ENCODE peak calls at places on chromosomes 11 and 22, in ten cellular contexts. J is right atrium auricular region; W is fibroblast of lung; O is endothelial cell of umbilical vein; P is dorsolateral prefrontal cortex; S is heart right ventricle; R is CD8-positive, alpha-beta T cell; N is AG10803; Z is colonic mucosa; K is fibroblast of pulmonary artery. T is an unnamed sample.

GRCh38 chr11:78370406-78371172 is 47.0 kb downstream of the GAB2 start:
- DNase-seq in S (no peak), N (peak; percentile 26), K (peak; percentile 25), W (no peak), J (peak; percentile 76), Z (no peak), P (no peak), O (peak; percentile 58), R (no peak), T (peak; percentile 36)

GRCh38 chr22:40908895-40909294 is 42.3 kb upstream of the RBX1 start:
- DNase-seq in O (no peak), Z (no peak), P (no peak), W (no peak), K (no peak), R (no peak), S (no peak), J (no peak), N (no peak), T (no peak)

GRCh38 chr22:40477683-40478348 is 107.4 kb downstream of the SGSM3 start:
- DNase-seq in R (no peak), O (no peak), K (no peak), J (no peak), N (no peak), W (peak; percentile 20), S (no peak), Z (no peak), P (no peak), T (no peak)

GRCh38 chr22:29030618-29031235 is 30.9 kb downstream of the C22orf31 start:
- DNase-seq in J (peak; percentile 72), P (no peak), W (peak; percentile 94), Z (peak; percentile 90), K (peak; percentile 81), N (peak; percentile 59), R (no peak), O (peak; percentile 82), S (peak; percentile 71), T (peak; percentile 88)

GRCh38 chr11:132973686-132974085 is 558.6 kb downstream of the OPCML start:
- DNase-seq in O (no peak), J (no peak), W (no peak), R (no peak), K (no peak), Z (no peak), N (no peak), P (no peak), S (no peak), T (no peak)

GRCh38 chr11:133553885-133554586 is 21.7 kb upstream of the OPCML start:
- DNase-seq in S (no peak), K (no peak), W (no peak), N (no peak), Z (no peak), P (no peak), R (no peak), J (peak; percentile 60), O (no peak), T (no peak)

GRCh38 chr22:17985606-17986005 is 38.8 kb downstream of the MICAL3 start:
- DNase-seq in Z (no peak), P (no peak), S (no peak), O (no peak), R (no peak), K (no peak), J (no peak), N (no peak), W (no peak), T (no peak)

GRCh38 chr11:124745835-124746620 is 6.0 kb downstream of the VSIG2 start:
- DNase-seq in W (no peak), K (no peak), N (no peak), Z (peak; percentile 87), P (no peak), S (no peak), R (peak; percentile 34), O (no peak), J (no peak), T (no peak)

GRCh38 chr11:33801821-33802413 is 27.6 kb upstream of the FBXO3 start:
- DNase-seq in S (no peak), N (no peak), P (no peak), O (no peak), R (no peak), K (no peak), Z (no peak), J (no peak), W (peak; percentile 7), T (peak; percentile 11)

GRCh38 chr11:61163714-61164609 is 2.7 kb upstream of the VPS37C start:
- DNase-seq in Z (no peak), P (no peak), K (no peak), N (no peak), R (no peak), W (no peak), J (no peak), S (no peak), O (no peak), T (no peak)

GRCh38 chr11:61162092-61162935 is 1.1 kb upstream of the VPS37C start:
- DNase-seq in P (peak; percentile 53), W (peak; percentile 41), O (peak; percentile 32), Z (no peak), K (peak; percentile 40), S (no peak), N (no peak), J (no peak), R (no peak), T (peak; percentile 50)

GRCh38 chr11:61160487-61161189 is 588 bp downstream of the VPS37C start:
- DNase-seq in O (peak; percentile 72), P (peak; percentile 31), Z (no peak), W (peak; percentile 21), N (no peak), S (no peak), K (peak; percentile 14), R (no peak), J (no peak), T (peak; percentile 11)

GRCh38 chr11:61158691-61159381 is 2.4 kb downstream of the VPS37C start:
- DNase-seq in K (peak; percentile 87), J (no peak), O (peak; percentile 75), P (no peak), S (no peak), W (peak; percentile 77), Z (peak; percentile 57), R (no peak), N (peak; percentile 76), T (peak; percentile 82)

DNA sequence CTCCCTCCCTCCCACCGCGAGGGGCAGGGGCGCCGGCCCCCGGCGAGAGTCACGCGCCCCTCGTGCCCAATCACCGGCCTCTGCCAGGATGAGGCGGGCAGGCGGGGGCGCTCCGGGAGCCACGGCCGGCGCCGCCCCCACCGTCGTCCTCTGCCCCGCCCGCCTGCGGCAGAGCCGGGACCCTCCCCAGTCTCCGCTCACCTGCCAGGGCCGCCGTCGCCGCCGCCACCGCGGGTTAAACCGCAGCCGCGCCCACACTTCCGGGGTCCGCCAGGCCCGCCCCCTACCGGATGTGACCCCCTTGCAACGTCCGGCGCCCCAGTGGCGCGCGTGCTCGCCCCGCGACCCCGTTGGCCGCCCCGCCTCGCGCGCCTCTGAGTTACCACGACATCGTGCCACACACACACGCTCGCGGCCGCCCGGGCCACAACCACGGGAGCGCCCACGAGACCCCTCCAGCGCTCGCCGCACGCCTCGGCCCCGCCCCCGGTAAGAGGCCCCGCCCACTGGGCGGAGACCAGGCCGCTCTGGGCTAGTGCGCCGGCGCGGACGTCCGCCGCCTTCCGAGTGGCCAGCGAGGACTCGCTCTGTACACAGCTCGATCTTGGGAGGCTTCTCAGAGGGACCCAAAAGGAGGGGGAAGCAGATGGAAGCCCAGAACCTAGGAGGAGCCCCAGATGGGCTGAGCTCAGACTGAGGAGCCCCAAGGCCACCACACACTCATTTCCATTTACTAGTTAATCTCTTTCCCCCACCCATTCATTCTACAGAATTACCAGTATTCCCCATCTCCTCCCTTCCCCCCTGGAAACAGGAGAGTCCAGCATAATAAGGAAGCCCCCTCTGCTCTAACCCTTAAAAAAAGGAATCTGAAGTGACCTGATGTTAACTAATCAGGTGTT is at the start of gene VPS37C:
- DNase-seq in W (peak; percentile 81), N (peak; percentile 83), P (peak; percentile 80), O (peak; percentile 85), R (peak; percentile 88), Z (peak; percentile 93), J (peak; percentile 89), K (peak; percentile 89), S (peak; percentile 92), T (peak; percentile 89)
- TF ChIP-seq CTCF in W (no peak), N (no peak), P (peak; percentile 48), O (no peak), R (no peak), Z (no peak), J (peak; percentile 19), K (no peak), S (peak; percentile 47), T (no peak)

DNA sequence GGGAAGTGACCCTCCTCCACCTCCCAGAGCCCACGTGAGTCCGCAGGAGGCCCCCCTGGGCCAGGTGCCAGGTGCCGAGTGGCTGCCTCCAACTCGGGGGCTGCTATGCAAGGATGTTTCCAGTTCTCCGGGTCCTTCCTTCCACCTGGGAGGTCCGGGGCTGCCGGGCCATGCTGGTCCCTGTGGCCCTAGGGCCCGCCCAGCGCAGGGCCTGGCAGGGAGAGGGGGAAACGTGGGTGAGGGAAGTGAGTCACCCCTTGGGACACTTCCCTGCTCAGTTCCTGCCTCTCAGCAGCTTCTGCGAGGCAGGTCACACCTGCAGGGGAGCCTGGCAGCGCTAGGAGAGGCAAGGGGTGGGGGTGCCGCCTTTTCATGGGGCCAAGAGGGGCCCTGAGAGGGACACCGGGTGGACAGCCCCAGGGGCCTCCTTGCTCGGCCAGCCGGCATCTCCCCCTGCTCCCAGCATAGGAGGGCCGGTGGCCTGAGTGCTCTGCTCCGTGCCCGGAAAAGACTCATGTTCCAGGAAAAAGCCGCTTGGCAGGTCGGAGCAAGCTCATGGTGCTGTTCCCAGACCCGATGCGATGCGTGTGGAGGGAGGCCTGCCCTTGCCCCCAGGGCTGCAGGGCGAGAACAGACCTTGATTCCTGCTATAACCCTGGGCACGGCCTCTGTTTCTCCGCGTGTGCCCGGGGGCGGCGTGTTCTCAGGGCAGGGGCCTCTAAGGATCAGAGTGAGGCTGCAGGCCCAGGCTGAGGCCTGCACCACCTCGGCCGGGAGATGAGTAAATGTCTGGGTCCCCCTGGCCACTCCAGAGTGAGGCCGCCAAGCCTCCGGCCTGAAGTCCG is 30.3 kb upstream of the WNT7B start:
- DNase-seq in Z (no peak), N (peak; percentile 82), O (peak; percentile 77), K (peak; percentile 86), P (no peak), S (peak; percentile 69), W (peak; percentile 88), J (peak; percentile 83), R (no peak), T (peak; percentile 54)
- H3K4me3 ChIP-seq in Z (no peak overlapping the region), N (peak overlapping the region; percentile 44), O (no peak overlapping the region), K (peak overlapping the region; percentile 27), P (no peak overlapping the region), S (peak overlapping the region; percentile 33), W (no peak overlapping the region), J (peak overlapping the region; percentile 17), R (no peak overlapping the region), T (no peak overlapping the region)

GRCh38 chr11:66126808-66127555 is 56.9 kb downstream of the PACS1 start:
- DNase-seq in J (peak; percentile 77), N (peak; percentile 80), P (peak; percentile 48), S (peak; percentile 37), O (peak; percentile 76), K (peak; percentile 83), R (peak; percentile 76), Z (peak; percentile 32), W (peak; percentile 89), T (peak; percentile 86)
- TF ChIP-seq CTCF in J (no peak), N (peak; percentile 19), P (peak; percentile 15), S (peak; percentile 25), O (no peak), K (peak; percentile 9), R (no peak), Z (no peak), W (no peak), T (peak; percentile 26)

DNA sequence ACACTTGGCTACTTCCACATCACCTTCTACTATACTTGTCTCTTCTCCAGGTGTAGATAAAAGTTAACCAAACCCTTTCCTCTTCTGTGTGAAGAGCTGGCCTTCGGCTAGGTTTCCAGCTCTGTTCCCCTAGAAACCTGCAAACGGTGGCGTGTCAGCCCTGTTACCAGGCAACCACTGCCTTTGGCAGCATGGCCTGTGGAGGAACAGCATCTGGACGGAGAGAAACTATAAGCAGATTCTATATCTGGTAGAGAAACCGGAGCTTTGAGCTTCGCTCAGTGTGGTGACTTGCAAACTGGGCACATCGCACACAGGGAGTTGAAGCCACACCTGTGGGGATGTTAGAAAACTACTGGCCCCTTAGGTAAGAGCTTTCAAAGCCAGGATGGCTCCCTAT is 35.9 kb downstream of the ARAP1 start:
- DNase-seq in K (peak; percentile 10), W (peak; percentile 22), J (no peak), R (no peak), Z (no peak), S (no peak), O (no peak), N (no peak), P (no peak), T (peak; percentile 39)
- H3K4me3 ChIP-seq in K (no peak overlapping the region), W (no peak overlapping the region), J (no peak overlapping the region), R (no peak overlapping the region), Z (no peak overlapping the region), S (no peak overlapping the region), O (no peak overlapping the region), N (no peak overlapping the region), P (no peak overlapping the region), T (no peak overlapping the region)

T was measured in choroid plexus epithelial cell.